ENCODE peak calls at places on chromosomes 16 and 17, in six cellular contexts. F is ovary, V is LoVo, G is ACHN, H is bronchial epithelial cell, X is GDM1. B is an unnamed sample.

GRCh38 chr16:20899503-20900298 is 457 bp downstream of the DCUN1D3 start:
- DNase-seq in F (peak), V (no peak), G (peak), H (no peak), X (no peak), B (no peak)

GRCh38 chr17:64024781-64025731 is 4.6 kb upstream of the ICAM2 start:
- DNase-seq in F (peak), V (no peak), G (no peak), H (peak), X (no peak), B (peak)

GRCh38 chr16:48478418-48478817 is 93.2 kb upstream of the SIAH1 start:
- DNase-seq in F (no peak), V (no peak), G (no peak), H (no peak), X (no peak), B (no peak)

GRCh38 chr16:4415538-4416199 is 727 bp downstream of the CORO7 start:
- DNase-seq in F (peak), V (peak), G (peak), H (no peak), X (peak), B (peak)

GRCh38 chr16:48232459-48233040 is 11.6 kb upstream of the LONP2 start:
- DNase-seq in F (no peak), V (no peak), G (no peak), H (peak), X (no peak), B (no peak)

GRCh38 chr16:69754469-69755310 is at the start of gene NOB1:
- DNase-seq in F (peak), V (peak), G (peak), H (peak), X (peak), B (peak)

GRCh38 chr17:9115446-9116265 is 94.3 kb downstream of the NTN1 start:
- DNase-seq in F (peak), V (no peak), G (peak), H (peak), X (peak), B (no peak)

GRCh38 chr17:72614871-72615626 is 477.4 kb downstream of the SLC39A11 start:
- DNase-seq in F (no peak), V (peak), G (peak), H (no peak), X (no peak), B (no peak)

GRCh38 chr16:53282328-53282727 is 151.9 kb upstream of the RBL2 start:
- DNase-seq in F (no peak), V (no peak), G (no peak), H (no peak), X (no peak), B (no peak)

GRCh38 chr16:59698341-59698979 is 964.3 kb upstream of the GOT2 start:
- DNase-seq in F (no peak), V (no peak), G (no peak), H (peak), X (no peak), B (no peak)

GRCh38 chr17:74128456-74128855 is 75.0 kb upstream of the RPL38 start:
- DNase-seq in F (no peak), V (no peak), G (no peak), H (no peak), X (no peak), B (no peak)

GRCh38 chr16:74901606-74902005 is 83.3 kb downstream of the WDR59 start:
- DNase-seq in F (no peak), V (no peak), G (no peak), H (no peak), X (no peak), B (no peak)

GRCh38 chr17:75909812-75910274 is 5.2 kb upstream of the MRPL38 start:
- DNase-seq in F (peak), V (no peak), G (no peak), H (peak), X (no peak), B (no peak)

GRCh38 chr16:14335297-14335696 is 264.2 kb downstream of the MRTFB start:
- DNase-seq in F (no peak), V (no peak), G (no peak), H (no peak), X (no peak), B (no peak)

GRCh38 chr17:43986225-43986981 is 18.0 kb upstream of the NAGS start:
- DNase-seq in F (no peak), V (no peak), G (no peak), H (no peak), X (no peak), B (no peak)

GRCh38 chr17:32357615-32358014 is 7.7 kb downstream of the ZNF207 start:
- DNase-seq in F (no peak), V (no peak), G (no peak), H (peak), X (no peak), B (no peak)

GRCh38 chr16:27174007-27174406 is 29.3 kb upstream of the KDM8 start:
- DNase-seq in F (no peak), V (no peak), G (no peak), H (no peak), X (peak), B (peak)

GRCh38 chr17:66507982-66508760 is 205.8 kb downstream of the PRKCA start:
- DNase-seq in F (no peak), V (no peak), G (no peak), H (no peak), X (no peak), B (no peak)

GRCh38 chr17:81437221-81437651 is 42.0 kb downstream of the BAHCC1 start:
- DNase-seq in F (no peak), V (no peak), G (no peak), H (peak), X (no peak), B (no peak)

GRCh38 chr17:82791532-82791931 is 39.7 kb downstream of the TBCD start:
- DNase-seq in F (no peak), V (no peak), G (peak), H (peak), X (no peak), B (no peak)

GRCh38 chr17:2786176-2786881 is 9.9 kb upstream of the RAP1GAP2 start:
- DNase-seq in F (peak), V (peak), G (peak), H (peak), X (peak), B (peak)

GRCh38 chr17:78557598-78558039 is 19.6 kb downstream of the DNAH17 start:
- DNase-seq in F (no peak), V (no peak), G (peak), H (peak), X (no peak), B (no peak)

GRCh38 chr16:16067127-16067526 is 117.7 kb downstream of the ABCC1 start:
- DNase-seq in F (no peak), V (no peak), G (no peak), H (no peak), X (no peak), B (no peak)

GRCh38 chr16:84143081-84143480 is 1.9 kb downstream of the HSDL1 start:
- DNase-seq in F (no peak), V (no peak), G (no peak), H (no peak), X (no peak), B (no peak)

GRCh38 chr16:82229800-82230619 is 60.0 kb upstream of the MPHOSPH6 start:
- DNase-seq in F (peak), V (peak), G (peak), H (peak), X (no peak), B (peak)

GRCh38 chr17:34001246-34001645 is 253.8 kb upstream of the CCL2 start:
- DNase-seq in F (no peak), V (no peak), G (no peak), H (no peak), X (no peak), B (no peak)

GRCh38 chr17:15941781-15942180 is 3.1 kb upstream of the ADORA2B start:
- DNase-seq in F (no peak), V (peak), G (no peak), H (peak), X (no peak), B (no peak)

GRCh38 chr17:58643147-58643546 is 48.7 kb downstream of the TEX14 start:
- DNase-seq in F (no peak), V (no peak), G (peak), H (peak), X (no peak), B (no peak)

GRCh38 chr16:14307623-14308356 is 236.7 kb downstream of the MRTFB start:
- DNase-seq in F (no peak), V (no peak), G (peak), H (peak), X (no peak), B (no peak)

GRCh38 chr16:27421961-27422740 is 20.2 kb downstream of the IL21R start:
- DNase-seq in F (no peak), V (no peak), G (peak), H (no peak), X (no peak), B (no peak)

GRCh38 chr16:72073831-72074230 is 10.8 kb downstream of the HPR start:
- DNase-seq in F (peak), V (no peak), G (no peak), H (no peak), X (no peak), B (no peak)

GRCh38 chr16:85810097-85810741 is 10.7 kb downstream of the COX4I1 start:
- DNase-seq in F (no peak), V (no peak), G (no peak), H (no peak), X (no peak), B (no peak)

GRCh38 chr16:13919330-13919682 is 648 bp upstream of the ERCC4 start:
- DNase-seq in F (no peak), V (peak), G (peak), H (peak), X (no peak), B (no peak)

GRCh38 chr16:3868556-3868955 is 12.0 kb downstream of the CREBBP start:
- DNase-seq in F (no peak), V (no peak), G (no peak), H (no peak), X (no peak), B (no peak)

GRCh38 chr17:7218774-7219173 is 862 bp downstream of the DLG4 start:
- DNase-seq in F (no peak), V (no peak), G (no peak), H (no peak), X (no peak), B (no peak)

GRCh38 chr16:89847930-89848297 is 19.6 kb downstream of the SPIRE2 start:
- DNase-seq in F (no peak), V (no peak), G (no peak), H (no peak), X (no peak), B (no peak)

GRCh38 chr17:50949128-50950001 is 83.2 kb upstream of the TOB1 start:
- DNase-seq in F (peak), V (peak), G (no peak), H (no peak), X (no peak), B (no peak)

B was measured in effector memory CD8-positive, alpha-beta T cell.